ENCODE peak calls at places on chromosomes 2 and 18, in ten cellular contexts. P is type B pancreatic cell; G is EL; Q is endothelial cell of umbilical vein; K is activated CD4-positive, alpha-beta T cell treated with anti-CD3 and anti-CD28 coated beads, Interleukin-2, amount 50 U/mL, for 1 hour; Z is neural progenitor cell; O is neural crest cell; D is left kidney; E is stimulated activated effector memory CD8-positive, alpha-beta T cell treated with anti-CD3 and anti-CD28 coated beads, Interleukin-12 subunit alpha, Interleukin-12 subunit beta, amount 100 ng/mL, for 72 hours; S is cerebellar nuclear complex. J is an unnamed sample.

GRCh38 chr2:205077159-205077558 is 531.9 kb downstream of the PARD3B start:
- DNase-seq in P (no peak), G (no peak), Q (peak), K (no peak), Z (no peak), O (no peak), D (no peak), E (no peak), S (no peak), J (no peak)

GRCh38 chr2:85071096-85071495 is 62.1 kb upstream of the TCF7L1 start:
- DNase-seq in P (no peak), G (peak), Q (no peak), K (no peak), Z (no peak), O (no peak), D (no peak), E (no peak), S (no peak), J (no peak)

GRCh38 chr18:7789853-7790552 is 222.9 kb downstream of the PTPRM start:
- DNase-seq in P (no peak), G (peak), Q (peak), K (no peak), Z (peak), O (no peak), D (peak), E (no peak), S (no peak), J (no peak)

GRCh38 chr2:28610583-28611201 is 114.8 kb downstream of the PLB1 start:
- DNase-seq in P (no peak), G (peak), Q (peak), K (no peak), Z (no peak), O (no peak), D (peak), E (peak), S (no peak), J (no peak)

GRCh38 chr18:51235011-51235789 is 37.7 kb upstream of the MEX3C start:
- DNase-seq in P (no peak), G (peak), Q (no peak), K (no peak), Z (peak), O (no peak), D (no peak), E (no peak), S (no peak), J (no peak)

GRCh38 chr2:124763611-124764010 is 738.5 kb downstream of the CNTNAP5 start:
- DNase-seq in P (no peak), G (no peak), Q (no peak), K (no peak), Z (peak), O (no peak), D (no peak), E (no peak), S (no peak), J (no peak)

GRCh38 chr2:172261292-172261691 is 158.6 kb upstream of the DLX2 start:
- DNase-seq in P (no peak), G (peak), Q (no peak), K (no peak), Z (no peak), O (no peak), D (no peak), E (no peak), S (no peak), J (no peak)

GRCh38 chr2:127400897-127401756 is 13.4 kb upstream of the MAP3K2 start:
- DNase-seq in P (peak), G (peak), Q (peak), K (no peak), Z (no peak), O (no peak), D (peak), E (no peak), S (no peak), J (no peak)

GRCh38 chr2:129805889-129806288 is 173.6 kb upstream of the RAB6C start:
- DNase-seq in P (no peak), G (no peak), Q (no peak), K (no peak), Z (no peak), O (no peak), D (no peak), E (no peak), S (no peak), J (no peak)

GRCh38 chr18:56986829-56987228 is 160.1 kb upstream of the BOD1L2 start:
- DNase-seq in P (no peak), G (no peak), Q (no peak), K (no peak), Z (peak), O (no peak), D (no peak), E (no peak), S (no peak), J (no peak)

GRCh38 chr2:144217853-144218633 is 301.9 kb downstream of the ZEB2 start:
- DNase-seq in P (no peak), G (no peak), Q (no peak), K (no peak), Z (no peak), O (no peak), D (no peak), E (no peak), S (no peak), J (no peak)

GRCh38 chr18:73156117-73156516 is 288.3 kb upstream of the NETO1 start:
- DNase-seq in P (no peak), G (no peak), Q (no peak), K (no peak), Z (no peak), O (no peak), D (no peak), E (no peak), S (no peak), J (no peak)

GRCh38 chr2:151657667-151658076 is 76.6 kb downstream of the NEB start:
- DNase-seq in P (no peak), G (no peak), Q (no peak), K (no peak), Z (no peak), O (no peak), D (no peak), E (no peak), S (no peak), J (no peak)

GRCh38 chr18:56899660-56900059 is 247.2 kb upstream of the BOD1L2 start:
- DNase-seq in P (no peak), G (no peak), Q (no peak), K (no peak), Z (no peak), O (no peak), D (no peak), E (no peak), S (no peak), J (no peak)

GRCh38 chr18:67081866-67082265 is 434.7 kb downstream of the DSEL start:
- DNase-seq in P (no peak), G (no peak), Q (no peak), K (no peak), Z (no peak), O (no peak), D (no peak), E (no peak), S (no peak), J (no peak)

GRCh38 chr2:285506-285905 is 2.4 kb downstream of the ALKAL2 start:
- DNase-seq in P (no peak), G (peak), Q (no peak), K (no peak), Z (no peak), O (no peak), D (no peak), E (no peak), S (no peak), J (no peak)

GRCh38 chr2:223970343-223971128 is 13.3 kb downstream of the MRPL44 start:
- DNase-seq in P (no peak), G (peak), Q (peak), K (peak), Z (peak), O (peak), D (peak), E (peak), S (no peak), J (no peak)

GRCh38 chr2:70596293-70596692 is 42.7 kb upstream of the TGFA start:
- DNase-seq in P (no peak), G (peak), Q (peak), K (no peak), Z (no peak), O (no peak), D (no peak), E (no peak), S (no peak), J (no peak)

GRCh38 chr2:63649829-63650228 is 61.1 kb downstream of the MDH1 start:
- DNase-seq in P (no peak), G (no peak), Q (no peak), K (no peak), Z (no peak), O (no peak), D (no peak), E (no peak), S (no peak), J (no peak)

GRCh38 chr2:136008205-136008865 is 22.9 kb upstream of the DARS1 start:
- DNase-seq in P (no peak), G (no peak), Q (no peak), K (peak), Z (no peak), O (no peak), D (no peak), E (peak), S (no peak), J (peak)

GRCh38 chr2:46364797-46365457 is 67.7 kb downstream of the EPAS1 start:
- DNase-seq in P (no peak), G (peak), Q (peak), K (peak), Z (peak), O (peak), D (peak), E (no peak), S (no peak), J (no peak)

GRCh38 chr2:180573951-180574350 is 406.5 kb upstream of the UBE2E3 start:
- DNase-seq in P (no peak), G (peak), Q (no peak), K (no peak), Z (no peak), O (no peak), D (no peak), E (no peak), S (no peak), J (no peak)

GRCh38 chr2:240818543-240819403 is 1.2 kb downstream of the KIF1A start:
- DNase-seq in P (peak), G (no peak), Q (no peak), K (no peak), Z (peak), O (peak), D (no peak), E (no peak), S (no peak), J (no peak)

GRCh38 chr2:65351234-65351947 is 81.0 kb downstream of the SPRED2 start:
- DNase-seq in P (no peak), G (no peak), Q (no peak), K (no peak), Z (no peak), O (no peak), D (peak), E (no peak), S (no peak), J (no peak)

GRCh38 chr18:5461056-5461455 is 82.7 kb downstream of the EPB41L3 start:
- DNase-seq in P (no peak), G (no peak), Q (no peak), K (no peak), Z (no peak), O (no peak), D (peak), E (no peak), S (no peak), J (no peak)

GRCh38 chr18:44803019-44803650 is 122.4 kb downstream of the SETBP1 start:
- DNase-seq in P (no peak), G (no peak), Q (no peak), K (no peak), Z (no peak), O (no peak), D (no peak), E (no peak), S (no peak), J (no peak)

GRCh38 chr2:19503406-19503805 is 145.0 kb upstream of the OSR1 start:
- DNase-seq in P (no peak), G (no peak), Q (no peak), K (no peak), Z (no peak), O (no peak), D (no peak), E (no peak), S (no peak), J (no peak)

GRCh38 chr2:19349911-19350677 is 8.3 kb downstream of the OSR1 start:
- DNase-seq in P (no peak), G (no peak), Q (peak), K (peak), Z (peak), O (peak), D (peak), E (peak), S (no peak), J (peak)

GRCh38 chr2:20580690-20581437 is 70.0 kb downstream of the HS1BP3 start:
- DNase-seq in P (no peak), G (no peak), Q (no peak), K (no peak), Z (no peak), O (no peak), D (no peak), E (no peak), S (no peak), J (no peak)

GRCh38 chr18:6373187-6373586 is 41.5 kb downstream of the L3MBTL4 start:
- DNase-seq in P (no peak), G (no peak), Q (no peak), K (no peak), Z (no peak), O (no peak), D (no peak), E (no peak), S (no peak), J (no peak)

GRCh38 chr2:201502713-201503112 is 51.2 kb downstream of the STRADB start:
- DNase-seq in P (no peak), G (no peak), Q (no peak), K (no peak), Z (no peak), O (no peak), D (no peak), E (no peak), S (no peak), J (no peak)

GRCh38 chr2:147567131-147567530 is 277.7 kb upstream of the ACVR2A start:
- DNase-seq in P (no peak), G (peak), Q (no peak), K (no peak), Z (no peak), O (no peak), D (peak), E (no peak), S (no peak), J (no peak)

GRCh38 chr2:119208791-119209203 is 14.8 kb upstream of the STEAP3 start:
- DNase-seq in P (no peak), G (peak), Q (no peak), K (no peak), Z (no peak), O (no peak), D (no peak), E (no peak), S (no peak), J (no peak)

GRCh38 chr2:168663993-168664392 is 138.4 kb upstream of the NOSTRIN start:
- DNase-seq in P (no peak), G (peak), Q (no peak), K (no peak), Z (peak), O (no peak), D (no peak), E (no peak), S (no peak), J (no peak)

GRCh38 chr2:63788070-63788469 is 53.6 kb upstream of the UGP2 start:
- DNase-seq in P (no peak), G (peak), Q (peak), K (no peak), Z (no peak), O (no peak), D (no peak), E (no peak), S (no peak), J (no peak)

GRCh38 chr2:102399499-102400141 is 23.3 kb upstream of the IL18RAP start:
- DNase-seq in P (no peak), G (no peak), Q (no peak), K (no peak), Z (no peak), O (no peak), D (peak), E (no peak), S (no peak), J (no peak)

J was measured in activated naive CD8-positive, alpha-beta T cell treated with anti-CD3 and anti-CD28 coated beads, Interleukin-2, amount 10 ng/mL, durations not matched to agents 7 days and 5 days.